ENCODE peak calls at places on chromosomes 6 and 20, in ten cellular contexts. One of them, this sample, is unnamed.

GRCh38 chr6:147176795-147177194 is 27.4 kb upstream of the STXBP5 start:
- DNase-seq in aorta: no peak
- DNase-seq in epithelial cell of esophagus: no peak
- DNase-seq in HCT116: no peak
- DNase-seq in GM06990: no peak
- DNase-seq in heart left ventricle: no peak
- DNase-seq in WERI-Rb-1: no peak
- DNase-seq in foreskin fibroblast: no peak
- DNase-seq in fibroblast of pulmonary artery: no peak
- DNase-seq in astrocyte: no peak
- DNase-seq in this sample: no peak

GRCh38 chr20:5714261-5715041 is 35.8 kb upstream of the SHLD1 start:
- DNase-seq in foreskin fibroblast: no peak
- DNase-seq in epithelial cell of esophagus: no peak
- DNase-seq in fibroblast of pulmonary artery: peak; percentile 94
- DNase-seq in HCT116: no peak
- DNase-seq in astrocyte: no peak
- DNase-seq in heart left ventricle: peak; percentile 27
- DNase-seq in WERI-Rb-1: no peak
- DNase-seq in aorta: no peak
- DNase-seq in GM06990: peak; percentile 29
- DNase-seq in this sample: no peak

GRCh38 chr6:106098383-106099234 is 12.5 kb downstream of the PRDM1 start:
- DNase-seq in epithelial cell of esophagus: peak; percentile 95
- DNase-seq in aorta: peak; percentile 51
- DNase-seq in WERI-Rb-1: no peak
- DNase-seq in fibroblast of pulmonary artery: peak; percentile 72
- DNase-seq in GM06990: no peak
- DNase-seq in foreskin fibroblast: peak; percentile 76
- DNase-seq in astrocyte: peak; percentile 72
- DNase-seq in heart left ventricle: no peak
- DNase-seq in HCT116: peak; percentile 38
- DNase-seq in this sample: no peak

GRCh38 chr6:15464211-15464725 is 198.6 kb downstream of the DTNBP1 start:
- DNase-seq in GM06990: no peak
- DNase-seq in aorta: no peak
- DNase-seq in heart left ventricle: no peak
- DNase-seq in HCT116: peak; percentile 24
- DNase-seq in astrocyte: no peak
- DNase-seq in epithelial cell of esophagus: peak; percentile 43
- DNase-seq in foreskin fibroblast: no peak
- DNase-seq in WERI-Rb-1: peak; percentile 47
- DNase-seq in fibroblast of pulmonary artery: no peak
- DNase-seq in this sample: no peak

GRCh38 chr6:167827588-167828324 is 1.0 kb downstream of the AFDN start:
- DNase-seq in HCT116: no peak
- DNase-seq in foreskin fibroblast: peak; percentile 67
- DNase-seq in epithelial cell of esophagus: peak; percentile 46
- DNase-seq in heart left ventricle: peak; percentile 54
- DNase-seq in WERI-Rb-1: peak; percentile 44
- DNase-seq in astrocyte: no peak
- DNase-seq in aorta: peak; percentile 64
- DNase-seq in fibroblast of pulmonary artery: peak; percentile 55
- DNase-seq in GM06990: peak; percentile 63
- DNase-seq in this sample: no peak

GRCh38 chr6:89023591-89024441 is 56.7 kb upstream of the PNRC1 start:
- DNase-seq in foreskin fibroblast: peak; percentile 44
- DNase-seq in astrocyte: peak; percentile 34
- DNase-seq in heart left ventricle: no peak
- DNase-seq in epithelial cell of esophagus: peak; percentile 42
- DNase-seq in WERI-Rb-1: no peak
- DNase-seq in GM06990: no peak
- DNase-seq in aorta: peak; percentile 64
- DNase-seq in HCT116: no peak
- DNase-seq in fibroblast of pulmonary artery: peak; percentile 67
- DNase-seq in this sample: no peak

GRCh38 chr20:23826541-23827018 is at the start of gene CST2:
- DNase-seq in aorta: no peak
- DNase-seq in WERI-Rb-1: peak; percentile 35
- DNase-seq in epithelial cell of esophagus: no peak
- DNase-seq in GM06990: no peak
- DNase-seq in astrocyte: no peak
- DNase-seq in foreskin fibroblast: peak; percentile 33
- DNase-seq in heart left ventricle: no peak
- DNase-seq in fibroblast of pulmonary artery: no peak
- DNase-seq in HCT116: no peak
- DNase-seq in this sample: no peak

GRCh38 chr6:124056884-124057283 is 253.2 kb downstream of the NKAIN2 start:
- DNase-seq in HCT116: no peak
- DNase-seq in epithelial cell of esophagus: no peak
- DNase-seq in aorta: no peak
- DNase-seq in foreskin fibroblast: no peak
- DNase-seq in heart left ventricle: no peak
- DNase-seq in astrocyte: no peak
- DNase-seq in GM06990: no peak
- DNase-seq in WERI-Rb-1: no peak
- DNase-seq in fibroblast of pulmonary artery: no peak
- DNase-seq in this sample: no peak

GRCh38 chr6:55524441-55524840 is 54.6 kb downstream of the HMGCLL1 start:
- DNase-seq in aorta: no peak
- DNase-seq in fibroblast of pulmonary artery: no peak
- DNase-seq in HCT116: no peak
- DNase-seq in WERI-Rb-1: no peak
- DNase-seq in heart left ventricle: no peak
- DNase-seq in foreskin fibroblast: no peak
- DNase-seq in epithelial cell of esophagus: no peak
- DNase-seq in GM06990: no peak
- DNase-seq in astrocyte: no peak
- DNase-seq in this sample: no peak

GRCh38 chr6:50113114-50113857 is 63.6 kb upstream of the DEFB112 start:
- DNase-seq in GM06990: no peak
- DNase-seq in astrocyte: no peak
- DNase-seq in foreskin fibroblast: no peak
- DNase-seq in epithelial cell of esophagus: no peak
- DNase-seq in HCT116: no peak
- DNase-seq in WERI-Rb-1: no peak
- DNase-seq in aorta: no peak
- DNase-seq in fibroblast of pulmonary artery: no peak
- DNase-seq in heart left ventricle: no peak
- DNase-seq in this sample: no peak

GRCh38 chr6:34093206-34093605 is 52.7 kb downstream of the GRM4 start:
- DNase-seq in epithelial cell of esophagus: no peak
- DNase-seq in WERI-Rb-1: no peak
- DNase-seq in aorta: no peak
- DNase-seq in heart left ventricle: no peak
- DNase-seq in fibroblast of pulmonary artery: no peak
- DNase-seq in foreskin fibroblast: no peak
- DNase-seq in GM06990: no peak
- DNase-seq in astrocyte: no peak
- DNase-seq in HCT116: no peak
- DNase-seq in this sample: no peak

GRCh38 chr20:4721719-4722118 is at the start of gene PRND:
- DNase-seq in astrocyte: no peak
- DNase-seq in HCT116: no peak
- DNase-seq in WERI-Rb-1: no peak
- DNase-seq in aorta: no peak
- DNase-seq in fibroblast of pulmonary artery: no peak
- DNase-seq in epithelial cell of esophagus: no peak
- DNase-seq in heart left ventricle: no peak
- DNase-seq in foreskin fibroblast: no peak
- DNase-seq in GM06990: no peak
- DNase-seq in this sample: no peak

GRCh38 chr6:25007269-25007699 is 71.5 kb upstream of the RIPOR2 start:
- DNase-seq in WERI-Rb-1: no peak
- DNase-seq in fibroblast of pulmonary artery: no peak
- DNase-seq in aorta: no peak
- DNase-seq in foreskin fibroblast: no peak
- DNase-seq in HCT116: no peak
- DNase-seq in GM06990: peak; percentile 70
- DNase-seq in heart left ventricle: no peak
- DNase-seq in epithelial cell of esophagus: peak; percentile 27
- DNase-seq in astrocyte: no peak
- DNase-seq in this sample: no peak

GRCh38 chr6:116370717-116371383 is at the start of gene DSE:
- DNase-seq in astrocyte: peak; percentile 78
- DNase-seq in aorta: peak; percentile 95
- DNase-seq in fibroblast of pulmonary artery: peak; percentile 84
- DNase-seq in WERI-Rb-1: peak; percentile 52
- DNase-seq in foreskin fibroblast: peak; percentile 92
- DNase-seq in HCT116: no peak
- DNase-seq in epithelial cell of esophagus: peak; percentile 92
- DNase-seq in GM06990: peak; percentile 89
- DNase-seq in heart left ventricle: peak; percentile 90
- DNase-seq in this sample: peak; percentile 85

GRCh38 chr6:53281518-53282215 is 67.1 kb downstream of the ELOVL5 start:
- DNase-seq in astrocyte: no peak
- DNase-seq in fibroblast of pulmonary artery: no peak
- DNase-seq in WERI-Rb-1: no peak
- DNase-seq in HCT116: no peak
- DNase-seq in foreskin fibroblast: no peak
- DNase-seq in epithelial cell of esophagus: no peak
- DNase-seq in GM06990: no peak
- DNase-seq in heart left ventricle: no peak
- DNase-seq in aorta: no peak
- DNase-seq in this sample: no peak

GRCh38 chr6:658244-658643 is 1.3 kb upstream of the HUS1B start:
- DNase-seq in fibroblast of pulmonary artery: peak; percentile 90
- DNase-seq in epithelial cell of esophagus: no peak
- DNase-seq in astrocyte: peak; percentile 94
- DNase-seq in HCT116: no peak
- DNase-seq in aorta: no peak
- DNase-seq in GM06990: no peak
- DNase-seq in foreskin fibroblast: no peak
- DNase-seq in heart left ventricle: no peak
- DNase-seq in WERI-Rb-1: no peak
- DNase-seq in this sample: no peak

GRCh38 chr6:40356242-40356910 is 230.8 kb downstream of the LRFN2 start:
- DNase-seq in epithelial cell of esophagus: peak; percentile 25
- DNase-seq in GM06990: no peak
- DNase-seq in foreskin fibroblast: no peak
- DNase-seq in WERI-Rb-1: no peak
- DNase-seq in aorta: no peak
- DNase-seq in heart left ventricle: peak; percentile 2
- DNase-seq in fibroblast of pulmonary artery: no peak
- DNase-seq in HCT116: no peak
- DNase-seq in astrocyte: peak; percentile 30
- DNase-seq in this sample: no peak

GRCh38 chr6:137223370-137224131 is 4.4 kb upstream of the IFNGR1 start:
- DNase-seq in heart left ventricle: peak; percentile 40
- DNase-seq in aorta: peak; percentile 73
- DNase-seq in GM06990: no peak
- DNase-seq in epithelial cell of esophagus: peak; percentile 90
- DNase-seq in astrocyte: peak; percentile 32
- DNase-seq in WERI-Rb-1: no peak
- DNase-seq in fibroblast of pulmonary artery: peak; percentile 97
- DNase-seq in HCT116: no peak
- DNase-seq in foreskin fibroblast: no peak
- DNase-seq in this sample: no peak

DNA sequence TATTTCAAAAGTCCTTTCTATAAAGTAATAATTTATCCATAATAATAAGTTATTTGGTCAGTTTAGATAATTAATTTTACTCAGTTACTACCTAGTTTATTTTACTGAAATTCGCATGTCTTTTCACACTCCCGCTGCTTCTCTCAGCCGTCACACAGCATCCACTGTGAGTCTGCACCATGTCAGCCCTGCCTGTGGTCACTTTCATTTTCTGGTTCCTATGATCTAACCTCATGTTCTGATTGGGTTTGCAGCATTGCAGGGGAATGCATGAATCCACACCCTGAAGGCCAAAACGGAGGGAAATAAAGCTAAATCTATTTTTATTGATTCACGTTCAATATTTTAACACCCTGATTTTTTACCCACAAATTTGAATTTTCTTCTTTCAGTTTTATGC is 47.4 kb downstream of the PDE10A start:
- DNase-seq in epithelial cell of esophagus: no peak
- DNase-seq in HCT116: no peak
- DNase-seq in foreskin fibroblast: no peak
- DNase-seq in heart left ventricle: peak; percentile 31
- DNase-seq in WERI-Rb-1: no peak
- DNase-seq in fibroblast of pulmonary artery: peak; percentile 86
- DNase-seq in aorta: no peak
- DNase-seq in GM06990: no peak
- DNase-seq in astrocyte: peak; percentile 6
- DNase-seq in this sample: peak; percentile 31
- H3K4me3 ChIP-seq in epithelial cell of esophagus: no peak overlapping the region
- H3K4me3 ChIP-seq in HCT116: no peak overlapping the region
- H3K4me3 ChIP-seq in foreskin fibroblast: no peak overlapping the region
- H3K4me3 ChIP-seq in heart left ventricle: peak overlapping the region; percentile 51
- H3K4me3 ChIP-seq in WERI-Rb-1: no peak overlapping the region
- H3K4me3 ChIP-seq in fibroblast of pulmonary artery: peak overlapping the region; percentile 50
- H3K4me3 ChIP-seq in aorta: no peak overlapping the region
- H3K4me3 ChIP-seq in GM06990: no peak overlapping the region
- H3K4me3 ChIP-seq in astrocyte: no peak overlapping the region
- H3K4me3 ChIP-seq in this sample: no peak overlapping the region

GRCh38 chr6:43076093-43076927 is at the start of gene PTK7:
- DNase-seq in fibroblast of pulmonary artery: peak; percentile 59
- DNase-seq in astrocyte: no peak
- DNase-seq in epithelial cell of esophagus: peak; percentile 56
- DNase-seq in heart left ventricle: peak; percentile 46
- DNase-seq in GM06990: no peak
- DNase-seq in WERI-Rb-1: peak; percentile 95
- DNase-seq in aorta: no peak
- DNase-seq in HCT116: no peak
- DNase-seq in foreskin fibroblast: peak; percentile 84
- DNase-seq in this sample: no peak
- H3K4me3 ChIP-seq in fibroblast of pulmonary artery: peak within 1 kb of the TSS; percentile 81
- H3K4me3 ChIP-seq in astrocyte: peak within 1 kb of the TSS; percentile 98
- H3K4me3 ChIP-seq in epithelial cell of esophagus: peak within 1 kb of the TSS; percentile 83
- H3K4me3 ChIP-seq in heart left ventricle: peak within 1 kb of the TSS; percentile 86
- H3K4me3 ChIP-seq in GM06990: peak within 1 kb of the TSS; percentile 60
- H3K4me3 ChIP-seq in WERI-Rb-1: peak within 1 kb of the TSS; percentile 78
- H3K4me3 ChIP-seq in aorta: peak within 1 kb of the TSS; percentile 15
- H3K4me3 ChIP-seq in HCT116: peak within 1 kb of the TSS; percentile 98
- H3K4me3 ChIP-seq in foreskin fibroblast: peak within 1 kb of the TSS; percentile 76
- H3K4me3 ChIP-seq in this sample: peak within 1 kb of the TSS; percentile 21

GRCh38 chr6:130937942-130938604 is 110.9 kb downstream of the SMLR1 start:
- DNase-seq in foreskin fibroblast: peak; percentile 62
- DNase-seq in epithelial cell of esophagus: no peak
- DNase-seq in astrocyte: peak; percentile 75
- DNase-seq in GM06990: no peak
- DNase-seq in WERI-Rb-1: no peak
- DNase-seq in HCT116: peak; percentile 36
- DNase-seq in aorta: no peak
- DNase-seq in heart left ventricle: no peak
- DNase-seq in fibroblast of pulmonary artery: peak; percentile 47
- DNase-seq in this sample: no peak
- H3K4me3 ChIP-seq in foreskin fibroblast: no peak overlapping the region
- H3K4me3 ChIP-seq in epithelial cell of esophagus: no peak overlapping the region
- H3K4me3 ChIP-seq in astrocyte: no peak overlapping the region
- H3K4me3 ChIP-seq in GM06990: no peak overlapping the region
- H3K4me3 ChIP-seq in WERI-Rb-1: no peak overlapping the region
- H3K4me3 ChIP-seq in HCT116: peak overlapping the region; percentile 4
- H3K4me3 ChIP-seq in aorta: no peak overlapping the region
- H3K4me3 ChIP-seq in heart left ventricle: no peak overlapping the region
- H3K4me3 ChIP-seq in fibroblast of pulmonary artery: no peak overlapping the region
- H3K4me3 ChIP-seq in this sample: no peak overlapping the region

DNA sequence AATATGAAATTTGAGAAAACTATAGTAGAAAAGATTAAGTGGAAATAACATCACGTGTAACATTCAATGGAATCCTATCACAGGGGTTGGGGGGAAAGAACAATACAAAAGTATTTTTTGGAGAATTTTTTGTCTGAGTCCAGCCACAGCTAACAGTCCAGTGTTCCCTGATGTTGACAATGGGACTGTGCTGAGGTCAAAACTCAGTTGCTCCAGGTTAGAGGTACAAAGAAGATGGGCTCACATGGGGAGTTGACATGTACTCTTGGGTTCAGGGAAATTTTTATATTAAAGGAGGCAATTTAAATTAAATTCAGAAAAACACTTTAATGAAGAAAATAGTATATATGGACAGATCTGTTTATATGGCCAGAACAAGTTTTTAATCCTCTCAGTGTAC is 995 bp downstream of the MYCT1 start:
- DNase-seq in fibroblast of pulmonary artery: peak; percentile 31
- DNase-seq in foreskin fibroblast: no peak
- DNase-seq in epithelial cell of esophagus: no peak
- DNase-seq in HCT116: no peak
- DNase-seq in astrocyte: no peak
- DNase-seq in GM06990: no peak
- DNase-seq in aorta: no peak
- DNase-seq in WERI-Rb-1: no peak
- DNase-seq in heart left ventricle: no peak
- DNase-seq in this sample: no peak
- H3K4me3 ChIP-seq in fibroblast of pulmonary artery: peak overlapping the region; percentile 54
- H3K4me3 ChIP-seq in foreskin fibroblast: no peak overlapping the region
- H3K4me3 ChIP-seq in epithelial cell of esophagus: no peak overlapping the region
- H3K4me3 ChIP-seq in HCT116: no peak overlapping the region
- H3K4me3 ChIP-seq in astrocyte: no peak overlapping the region
- H3K4me3 ChIP-seq in GM06990: no peak overlapping the region
- H3K4me3 ChIP-seq in aorta: no peak overlapping the region
- H3K4me3 ChIP-seq in WERI-Rb-1: no peak overlapping the region
- H3K4me3 ChIP-seq in heart left ventricle: peak overlapping the region; percentile 55
- H3K4me3 ChIP-seq in this sample: no peak overlapping the region

This sample was measured in dorsolateral prefrontal cortex.